ENCODE peak calls at places on chromosomes 12 and 14, in eight cellular contexts. K, G, E, C, O, W, Q and P are unnamed samples.

GRCh38 chr14:100871234-100872186 is 32.0 kb downstream of the RTL1 start:
- DNase-seq in Q (peak), O (no peak), E (peak), K (no peak), C (peak), G (no peak), W (no peak), P (no peak)

GRCh38 chr14:54652188-54652889 is 85.4 kb downstream of the SAMD4A start:
- DNase-seq in Q (peak), C (peak), O (no peak), G (no peak), W (no peak), K (peak), E (peak), P (peak)

GRCh38 chr14:51821822-51822221 is 38.6 kb upstream of the GNG2 start:
- DNase-seq in C (peak), E (peak), Q (no peak), O (no peak), G (no peak), W (no peak), K (no peak), P (no peak)

GRCh38 chr12:113222730-113223531 is 1.7 kb downstream of the TPCN1 start:
- DNase-seq in O (no peak), G (peak), C (peak), W (peak), E (peak), Q (peak), K (peak), P (peak)

GRCh38 chr14:73715707-73716106 is 1.5 kb upstream of the PNMA1 start:
- DNase-seq in G (no peak), C (no peak), E (no peak), K (no peak), O (no peak), Q (no peak), W (no peak), P (no peak)

GRCh38 chr12:51222461-51222860 is 4.6 kb upstream of the POU6F1 start:
- DNase-seq in G (no peak), O (no peak), C (no peak), E (no peak), W (no peak), K (no peak), Q (peak), P (peak)

GRCh38 chr14:95609398-95609990 is 74.6 kb downstream of the GLRX5 start:
- DNase-seq in K (no peak), G (peak), C (peak), W (peak), O (no peak), E (peak), Q (peak), P (peak)

GRCh38 chr14:99415496-99416281 is 65.0 kb downstream of the SETD3 start:
- DNase-seq in E (peak), O (peak), K (peak), G (peak), C (peak), W (peak), Q (peak), P (peak)

GRCh38 chr14:95040723-95041476 is 116.4 kb downstream of the DICER1 start:
- DNase-seq in C (no peak), O (no peak), W (no peak), Q (no peak), G (no peak), K (no peak), E (no peak), P (no peak)

GRCh38 chr12:117790948-117791347 is 177.8 kb downstream of the KSR2 start:
- DNase-seq in W (no peak), K (no peak), O (no peak), G (no peak), C (no peak), Q (no peak), E (no peak), P (no peak)

GRCh38 chr12:26164118-26164517 is 31.3 kb upstream of the SSPN start:
- DNase-seq in Q (no peak), E (no peak), O (no peak), G (no peak), K (no peak), C (no peak), W (no peak), P (no peak)

GRCh38 chr14:92656306-92656705 is 92.1 kb downstream of the LGMN start:
- DNase-seq in Q (no peak), C (peak), E (no peak), W (no peak), O (no peak), G (no peak), K (no peak), P (no peak)

GRCh38 chr12:12723147-12723680 is 6.0 kb downstream of the CDKN1B start:
- DNase-seq in G (no peak), K (no peak), O (no peak), C (peak), E (no peak), W (no peak), Q (no peak), P (no peak)

GRCh38 chr14:77116194-77116817 is 18.2 kb downstream of the CIPC start:
- DNase-seq in W (no peak), E (no peak), G (no peak), Q (no peak), O (no peak), C (no peak), K (no peak), P (no peak)

GRCh38 chr12:116812238-116812637 is 69.0 kb downstream of the HRK start:
- DNase-seq in W (no peak), G (no peak), E (no peak), K (no peak), O (no peak), C (no peak), Q (no peak), P (no peak)

GRCh38 chr12:2163172-2163927 is 110.6 kb downstream of the CACNA1C start:
- DNase-seq in O (no peak), W (no peak), C (peak), Q (peak), K (peak), E (peak), G (no peak), P (peak)

GRCh38 chr14:99117671-99118045 is 154.3 kb downstream of the BCL11B start:
- DNase-seq in C (no peak), Q (no peak), G (no peak), O (no peak), W (no peak), K (no peak), E (no peak), P (no peak)

GRCh38 chr12:9632766-9633165 is 25.1 kb upstream of the KLRB1 start:
- DNase-seq in Q (no peak), E (no peak), G (no peak), O (no peak), K (no peak), C (no peak), W (no peak), P (no peak)

GRCh38 chr14:55913324-55914035 is 204.7 kb upstream of the PELI2 start:
- DNase-seq in Q (peak), E (peak), G (no peak), K (no peak), O (no peak), W (no peak), C (peak), P (peak)

GRCh38 chr14:97641827-97642226 is 844.6 kb downstream of the VRK1 start:
- DNase-seq in W (no peak), C (no peak), O (no peak), Q (no peak), E (no peak), K (no peak), G (no peak), P (no peak)

GRCh38 chr12:76636141-76636692 is 76.6 kb upstream of the OSBPL8 start:
- DNase-seq in Q (peak), G (no peak), E (no peak), K (no peak), C (peak), W (no peak), O (no peak), P (no peak)

GRCh38 chr14:103334644-103335603 is 887 bp downstream of the EIF5 start:
- DNase-seq in O (peak), E (peak), G (peak), K (peak), Q (peak), W (peak), C (peak), P (peak)

GRCh38 chr12:123748661-123749060 is 13.4 kb upstream of the DNAH10 start:
- DNase-seq in C (peak), G (no peak), E (no peak), Q (no peak), O (no peak), K (no peak), W (no peak), P (no peak)

GRCh38 chr14:99809864-99810854 is 16.9 kb downstream of the EML1 start:
- DNase-seq in E (peak), Q (no peak), C (no peak), O (no peak), K (no peak), W (no peak), G (no peak), P (peak)